ENCODE peak calls at places on chromosomes 2 and 18, in five cellular contexts. One of them, this sample, is unnamed.
A peak's percentile ranks its signal among the peaks of the same experiment; 100 is the strongest.

GRCh38 chr2:158810761-158811470 is 15.8 kb downstream of the DAPL1 start:
- DNase-seq in tibial artery: no peak
- DNase-seq in prostate gland: no peak
- DNase-seq in neural progenitor cell: no peak
- DNase-seq in fibroblast of lung: no peak
- DNase-seq in this sample: no peak

GRCh38 chr18:3250237-3251107 is 2.9 kb downstream of the MYL12A start:
- DNase-seq in fibroblast of lung: peak; percentile 83
- DNase-seq in tibial artery: no peak
- DNase-seq in prostate gland: no peak
- DNase-seq in neural progenitor cell: no peak
- DNase-seq in this sample: no peak

GRCh38 chr2:6011871-6012380 is 319.7 kb downstream of the SOX11 start:
- DNase-seq in neural progenitor cell: peak; percentile 12
- DNase-seq in fibroblast of lung: no peak
- DNase-seq in tibial artery: no peak
- DNase-seq in prostate gland: no peak
- DNase-seq in this sample: no peak

GRCh38 chr2:185385157-185385556 is 353.4 kb upstream of the FSIP2 start:
- DNase-seq in prostate gland: peak; percentile 6
- DNase-seq in tibial artery: no peak
- DNase-seq in neural progenitor cell: no peak
- DNase-seq in fibroblast of lung: peak; percentile 11
- DNase-seq in this sample: no peak

GRCh38 chr2:216714412-216714775 is 19.0 kb upstream of the IGFBP5 start:
- DNase-seq in prostate gland: no peak
- DNase-seq in neural progenitor cell: no peak
- DNase-seq in tibial artery: no peak
- DNase-seq in fibroblast of lung: no peak
- DNase-seq in this sample: no peak

GRCh38 chr2:239239607-239240479 is 161.0 kb downstream of the HDAC4 start:
- DNase-seq in prostate gland: no peak
- DNase-seq in fibroblast of lung: peak; percentile 50
- DNase-seq in neural progenitor cell: peak; percentile 44
- DNase-seq in tibial artery: no peak
- DNase-seq in this sample: peak; percentile 65

GRCh38 chr2:33215983-33216382 is 260.5 kb upstream of the RASGRP3 start:
- DNase-seq in prostate gland: no peak
- DNase-seq in tibial artery: no peak
- DNase-seq in fibroblast of lung: no peak
- DNase-seq in neural progenitor cell: no peak
- DNase-seq in this sample: no peak

GRCh38 chr2:233381013-233381995 is 27.0 kb downstream of the DGKD start:
- DNase-seq in tibial artery: no peak
- DNase-seq in fibroblast of lung: no peak
- DNase-seq in neural progenitor cell: no peak
- DNase-seq in prostate gland: no peak
- DNase-seq in this sample: peak; percentile 67

GRCh38 chr2:206085742-206086445 is at the start of gene INO80D:
- DNase-seq in fibroblast of lung: peak; percentile 90
- DNase-seq in prostate gland: peak; percentile 78
- DNase-seq in tibial artery: peak; percentile 85
- DNase-seq in neural progenitor cell: peak; percentile 90
- DNase-seq in this sample: peak; percentile 65

GRCh38 chr2:18659891-18660290 is 70.5 kb upstream of the NT5C1B start:
- DNase-seq in tibial artery: no peak
- DNase-seq in neural progenitor cell: no peak
- DNase-seq in prostate gland: no peak
- DNase-seq in fibroblast of lung: no peak
- DNase-seq in this sample: no peak

GRCh38 chr2:150557020-150557644 is 69.7 kb upstream of the RND3 start:
- DNase-seq in tibial artery: no peak
- DNase-seq in neural progenitor cell: no peak
- DNase-seq in fibroblast of lung: no peak
- DNase-seq in prostate gland: no peak
- DNase-seq in this sample: no peak

GRCh38 chr2:27306657-27307544 is 1.3 kb downstream of the UCN start:
- DNase-seq in neural progenitor cell: peak; percentile 42
- DNase-seq in tibial artery: no peak
- DNase-seq in prostate gland: no peak
- DNase-seq in fibroblast of lung: no peak
- DNase-seq in this sample: no peak
- H3K4me3 ChIP-seq in neural progenitor cell: peak overlapping the region; percentile 17
- H3K4me3 ChIP-seq in tibial artery: no peak overlapping the region
- H3K4me3 ChIP-seq in prostate gland: no peak overlapping the region
- H3K4me3 ChIP-seq in fibroblast of lung: no peak overlapping the region
- H3K4me3 ChIP-seq in this sample: no peak overlapping the region

GRCh38 chr2:96876811-96877437 is 7.0 kb upstream of the SEMA4C start:
- DNase-seq in prostate gland: no peak
- DNase-seq in fibroblast of lung: no peak
- DNase-seq in neural progenitor cell: no peak
- DNase-seq in tibial artery: no peak
- DNase-seq in this sample: no peak

GRCh38 chr2:96878796-96879544 is 9.1 kb upstream of the SEMA4C start:
- DNase-seq in fibroblast of lung: no peak
- DNase-seq in neural progenitor cell: no peak
- DNase-seq in tibial artery: no peak
- DNase-seq in prostate gland: no peak
- DNase-seq in this sample: peak; percentile 81

GRCh38 chr2:96878171-96878570 is 8.3 kb upstream of the SEMA4C start:
- DNase-seq in neural progenitor cell: no peak
- DNase-seq in tibial artery: no peak
- DNase-seq in prostate gland: no peak
- DNase-seq in fibroblast of lung: no peak
- DNase-seq in this sample: no peak

GRCh38 chr2:96876036-96876810 is 6.3 kb upstream of the SEMA4C start:
- DNase-seq in tibial artery: no peak
- DNase-seq in prostate gland: no peak
- DNase-seq in fibroblast of lung: peak; percentile 45
- DNase-seq in neural progenitor cell: peak; percentile 38
- DNase-seq in this sample: no peak

DNA sequence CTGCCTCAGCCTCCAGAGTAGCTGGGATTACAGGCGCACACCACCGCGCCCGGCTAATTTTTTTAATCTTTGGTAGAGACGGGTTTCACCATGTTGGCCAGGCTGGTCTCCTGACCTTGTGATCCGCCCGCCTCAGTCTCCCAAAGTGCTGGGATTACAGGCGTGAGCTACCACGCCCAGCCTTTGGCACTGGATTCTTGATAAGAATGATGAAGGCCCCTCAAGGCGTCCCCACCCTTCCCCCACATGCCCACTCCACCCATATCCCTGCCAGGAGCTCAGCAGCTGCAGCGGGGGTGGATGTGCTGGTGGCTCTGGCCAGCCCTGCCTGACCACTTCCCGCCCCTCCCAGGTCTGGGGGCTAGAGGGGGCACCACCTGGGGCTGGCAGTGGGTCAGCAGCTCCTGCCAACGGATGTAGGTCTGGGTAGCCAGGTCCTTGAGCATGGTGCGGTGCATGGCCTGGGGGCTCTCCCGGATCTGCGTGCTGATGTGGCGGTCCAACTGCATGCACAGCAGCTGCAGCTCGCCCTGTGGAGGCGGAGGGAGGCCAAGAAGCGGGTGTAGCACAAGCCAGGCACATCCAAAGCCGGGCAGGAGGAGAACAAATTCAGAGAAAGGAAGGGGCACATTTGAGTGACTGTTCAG is 7.8 kb upstream of the SEMA4C start:
- DNase-seq in fibroblast of lung: no peak
- DNase-seq in prostate gland: no peak
- DNase-seq in neural progenitor cell: no peak
- DNase-seq in tibial artery: no peak
- DNase-seq in this sample: no peak
- H3K4me3 ChIP-seq in fibroblast of lung: no peak overlapping the region
- H3K4me3 ChIP-seq in prostate gland: no peak overlapping the region
- H3K4me3 ChIP-seq in neural progenitor cell: no peak overlapping the region
- H3K4me3 ChIP-seq in tibial artery: no peak overlapping the region
- H3K4me3 ChIP-seq in this sample: no peak overlapping the region

GRCh38 chr2:152715112-152715511 is 2.1 kb downstream of the PRPF40A start:
- DNase-seq in fibroblast of lung: no peak
- DNase-seq in neural progenitor cell: no peak
- DNase-seq in tibial artery: no peak
- DNase-seq in prostate gland: no peak
- DNase-seq in this sample: no peak
- H3K4me3 ChIP-seq in fibroblast of lung: no peak overlapping the region
- H3K4me3 ChIP-seq in neural progenitor cell: peak overlapping the region; percentile 91
- H3K4me3 ChIP-seq in tibial artery: no peak overlapping the region
- H3K4me3 ChIP-seq in prostate gland: no peak overlapping the region
- H3K4me3 ChIP-seq in this sample: no peak overlapping the region

GRCh38 chr18:457120-457519 is 43.4 kb downstream of the COLEC12 start:
- DNase-seq in fibroblast of lung: peak; percentile 83
- DNase-seq in prostate gland: peak; percentile 10
- DNase-seq in neural progenitor cell: peak; percentile 53
- DNase-seq in tibial artery: peak; percentile 76
- DNase-seq in this sample: no peak
- H3K4me3 ChIP-seq in fibroblast of lung: peak overlapping the region; percentile 18
- H3K4me3 ChIP-seq in prostate gland: no peak overlapping the region
- H3K4me3 ChIP-seq in neural progenitor cell: no peak overlapping the region
- H3K4me3 ChIP-seq in tibial artery: peak overlapping the region; percentile 28
- H3K4me3 ChIP-seq in this sample: peak overlapping the region; percentile 5

GRCh38 chr2:108560241-108560811 is 26.1 kb downstream of the LIMS1 start:
- DNase-seq in prostate gland: no peak
- DNase-seq in tibial artery: no peak
- DNase-seq in fibroblast of lung: no peak
- DNase-seq in neural progenitor cell: peak; percentile 39
- DNase-seq in this sample: no peak

GRCh38 chr2:108565778-108566375 is 31.6 kb downstream of the LIMS1 start:
- DNase-seq in tibial artery: no peak
- DNase-seq in neural progenitor cell: no peak
- DNase-seq in prostate gland: no peak
- DNase-seq in fibroblast of lung: no peak
- DNase-seq in this sample: no peak

GRCh38 chr2:108560895-108561530 is 26.7 kb downstream of the LIMS1 start:
- DNase-seq in neural progenitor cell: no peak
- DNase-seq in fibroblast of lung: no peak
- DNase-seq in tibial artery: no peak
- DNase-seq in prostate gland: no peak
- DNase-seq in this sample: no peak

GRCh38 chr2:108562274-108562673 is 28.0 kb downstream of the LIMS1 start:
- DNase-seq in prostate gland: no peak
- DNase-seq in neural progenitor cell: no peak
- DNase-seq in tibial artery: no peak
- DNase-seq in fibroblast of lung: no peak
- DNase-seq in this sample: no peak

DNA sequence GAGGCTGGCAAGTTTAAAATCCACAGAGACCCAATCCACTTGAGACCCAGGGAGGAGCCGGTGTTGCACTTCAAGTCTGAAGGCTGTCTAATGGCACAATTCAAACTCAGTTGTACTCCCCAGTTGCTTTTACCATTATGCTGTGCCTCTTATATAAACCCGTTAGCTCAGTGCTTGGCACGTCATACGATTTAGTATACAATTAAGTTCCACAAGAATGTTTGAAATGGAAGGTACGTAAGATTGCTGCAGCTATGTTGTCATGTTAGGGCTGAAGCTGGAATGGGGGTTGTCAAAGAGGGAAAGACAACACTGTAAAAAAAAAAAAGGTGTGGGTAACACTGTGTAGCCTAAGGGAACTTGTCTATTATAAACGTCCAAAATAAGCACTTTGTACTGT is 30.2 kb downstream of the LIMS1 start:
- DNase-seq in prostate gland: no peak
- DNase-seq in fibroblast of lung: no peak
- DNase-seq in tibial artery: no peak
- DNase-seq in neural progenitor cell: no peak
- DNase-seq in this sample: no peak
- H3K4me3 ChIP-seq in prostate gland: no peak overlapping the region
- H3K4me3 ChIP-seq in fibroblast of lung: no peak overlapping the region
- H3K4me3 ChIP-seq in tibial artery: no peak overlapping the region
- H3K4me3 ChIP-seq in neural progenitor cell: no peak overlapping the region
- H3K4me3 ChIP-seq in this sample: no peak overlapping the region

DNA sequence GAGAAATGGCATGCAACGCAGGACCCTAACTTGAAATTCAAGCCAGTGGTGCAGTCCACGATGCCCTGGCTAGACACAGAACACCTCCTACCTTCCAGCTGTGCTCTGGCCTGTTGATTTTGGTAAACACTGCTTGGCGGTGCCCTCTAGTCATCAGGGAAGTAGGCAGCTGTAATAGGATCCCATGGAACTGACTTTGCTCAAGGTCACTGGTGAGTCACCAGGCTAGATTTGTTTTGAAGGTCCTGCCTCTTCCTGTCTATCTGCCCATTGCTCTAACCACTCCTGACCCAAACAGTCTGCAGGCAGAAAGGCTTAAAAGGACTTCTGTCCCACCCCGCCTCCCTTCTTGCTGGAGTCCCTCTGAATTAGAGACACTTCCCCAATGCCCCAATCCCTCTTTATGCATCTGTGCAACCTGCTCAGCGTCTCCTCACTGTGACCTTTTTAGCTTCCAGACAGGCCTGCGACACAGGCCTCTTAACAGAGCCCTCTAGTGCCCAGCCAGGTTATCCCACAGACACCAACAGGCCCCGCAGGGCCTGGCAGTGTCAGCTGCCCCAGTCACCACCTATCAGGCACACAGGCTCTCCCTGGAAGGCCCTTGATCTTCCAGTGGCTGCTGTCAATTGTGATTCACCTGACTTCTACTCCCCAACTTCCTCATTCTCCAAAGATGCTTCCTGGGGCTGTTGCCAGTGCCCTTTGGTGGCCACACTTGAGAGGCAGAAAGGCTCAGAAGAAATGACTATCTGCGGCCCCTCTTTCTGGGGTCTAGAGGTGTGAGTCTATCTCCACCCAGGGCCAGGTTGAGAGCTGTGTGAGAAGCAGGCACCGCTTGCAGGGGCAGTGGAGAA is 5.2 kb downstream of the TMEM127 start:
- DNase-seq in neural progenitor cell: peak; percentile 70
- DNase-seq in tibial artery: peak; percentile 83
- DNase-seq in prostate gland: peak; percentile 66
- DNase-seq in fibroblast of lung: peak; percentile 92
- DNase-seq in this sample: peak; percentile 44
- H3K4me3 ChIP-seq in neural progenitor cell: no peak overlapping the region
- H3K4me3 ChIP-seq in tibial artery: no peak overlapping the region
- H3K4me3 ChIP-seq in prostate gland: no peak overlapping the region
- H3K4me3 ChIP-seq in fibroblast of lung: no peak overlapping the region
- H3K4me3 ChIP-seq in this sample: peak overlapping the region; percentile 15

DNA sequence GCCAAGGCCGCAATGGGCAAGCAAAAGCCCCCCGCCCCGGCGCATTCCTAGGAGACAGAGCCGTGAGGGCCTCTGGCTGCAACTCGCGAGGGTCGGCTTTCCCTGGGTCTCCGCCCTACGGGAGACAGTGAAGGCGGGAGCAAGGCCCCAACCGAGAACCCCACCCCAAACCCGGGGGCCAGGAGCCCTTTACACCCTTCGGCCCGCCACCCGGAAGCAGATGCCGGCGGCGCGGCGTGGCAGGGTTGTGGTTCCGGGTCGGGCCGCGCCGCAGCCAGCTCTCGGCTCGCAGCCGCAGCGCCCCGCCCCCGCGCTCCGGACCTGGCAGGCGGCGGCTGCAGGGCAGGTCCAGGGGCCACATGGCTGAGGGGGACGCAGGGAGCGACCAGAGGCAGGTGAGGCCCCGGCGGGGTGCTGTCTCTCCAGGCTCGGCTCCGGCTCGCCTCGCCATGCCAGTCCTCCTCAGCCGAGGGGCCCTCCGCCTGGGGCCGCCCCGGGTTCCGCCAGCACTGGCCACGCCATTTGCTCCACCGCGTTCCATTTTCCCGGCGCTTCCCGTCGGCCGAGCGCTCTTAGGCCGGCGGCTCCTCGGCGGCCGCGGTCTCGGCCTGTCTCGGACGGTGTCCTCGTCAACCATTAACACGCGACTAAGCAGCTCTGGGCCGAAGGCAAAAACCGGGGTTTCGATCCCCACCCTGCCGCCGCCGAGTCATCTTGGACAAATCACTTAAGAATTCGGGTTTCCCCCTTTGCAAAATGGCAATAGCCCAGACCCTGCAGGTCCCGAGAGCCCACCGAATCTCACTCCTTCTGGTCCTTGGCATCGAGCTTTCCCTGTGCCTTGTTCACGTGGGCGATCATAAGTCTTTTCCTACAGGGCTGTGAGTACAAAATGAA is at the start of gene IMPACT:
- DNase-seq in fibroblast of lung: peak; percentile 80
- DNase-seq in neural progenitor cell: peak; percentile 95
- DNase-seq in prostate gland: peak; percentile 58
- DNase-seq in tibial artery: peak; percentile 87
- DNase-seq in this sample: peak; percentile 80
- H3K4me3 ChIP-seq in fibroblast of lung: peak within 1 kb of the TSS; percentile 75
- H3K4me3 ChIP-seq in neural progenitor cell: peak within 1 kb of the TSS; percentile 66
- H3K4me3 ChIP-seq in prostate gland: peak within 1 kb of the TSS; percentile 81
- H3K4me3 ChIP-seq in tibial artery: peak within 1 kb of the TSS; percentile 83
- H3K4me3 ChIP-seq in this sample: peak within 1 kb of the TSS; percentile 91

This sample was measured in dorsolateral prefrontal cortex.